ENCODE peak calls at places on chromosome 15, in nine cellular contexts. W is A549, D is esophagus squamous epithelium, A is ovary, X is sigmoid colon, B is body of pancreas, Y is HCT116, O is heart left ventricle, V is HepG2. S is an unnamed sample. For H3K9me3, the result is how much of the 10 kb centered on the place peaks cover.

GRCh38 chr15:101437209-101437608 is 52.3 kb downstream of the PCSK6 start:
- DNase-seq in D (no peak), X (no peak), O (no peak), W (peak), B (no peak), A (no peak), V (no peak), Y (no peak), S (peak)

GRCh38 chr15:74203914-74204431 is 1.4 kb upstream of the STRA6 start:
- DNase-seq in X (no peak), B (no peak), Y (no peak), A (peak), W (no peak), O (no peak), V (no peak), D (no peak), S (no peak)

GRCh38 chr15:31091531-31091930 is 10.0 kb downstream of the TRPM1 start:
- DNase-seq in X (no peak), A (no peak), V (no peak), Y (no peak), W (no peak), O (no peak), B (no peak), D (no peak), S (no peak)

GRCh38 chr15:74787251-74788041 is 5.6 kb downstream of the CSK start:
- DNase-seq in W (peak), D (peak), V (no peak), X (peak), O (peak), Y (no peak), A (no peak), B (no peak), S (no peak)

GRCh38 chr15:68983821-68984517 is 30.5 kb upstream of the NOX5 start:
- DNase-seq in D (no peak), A (no peak), B (no peak), V (no peak), O (no peak), X (no peak), Y (no peak), W (no peak), S (no peak)

GRCh38 chr15:90463381-90463780 is 66.3 kb upstream of the CRTC3 start:
- DNase-seq in Y (no peak), X (no peak), D (no peak), O (peak), V (no peak), W (no peak), A (no peak), B (no peak), S (no peak)

GRCh38 chr15:59662260-59662659 is 4.9 kb upstream of the GTF2A2 start:
- DNase-seq in W (no peak), B (no peak), O (no peak), V (no peak), D (no peak), Y (no peak), X (no peak), A (no peak), S (no peak)

GRCh38 chr15:53437985-53438841 is 321.2 kb downstream of the WDR72 start:
- DNase-seq in Y (no peak), A (no peak), X (no peak), O (no peak), V (peak), D (no peak), B (no peak), W (no peak), S (no peak)

GRCh38 chr15:56824174-56824573 is 90.9 kb upstream of the ZNF280D start:
- DNase-seq in V (no peak), X (no peak), D (no peak), B (no peak), A (no peak), W (no peak), Y (no peak), O (no peak), S (no peak)

GRCh38 chr15:92907880-92908279 is 7.8 kb downstream of the CHD2 start:
- DNase-seq in D (no peak), B (no peak), W (no peak), X (peak), Y (no peak), O (no peak), A (no peak), V (no peak), S (no peak)

GRCh38 chr15:92142242-92143232 is 251.1 kb upstream of the ST8SIA2 start:
- DNase-seq in B (no peak), Y (no peak), W (no peak), X (no peak), V (no peak), D (no peak), A (no peak), O (peak), S (no peak)

GRCh38 chr15:88635343-88635742 is 3.5 kb upstream of the ISG20 start:
- DNase-seq in O (no peak), A (no peak), D (no peak), Y (no peak), B (no peak), V (no peak), X (no peak), W (no peak), S (no peak)

GRCh38 chr15:50906954-50907865 is 1.3 kb upstream of the AP4E1 start:
- DNase-seq in O (no peak), X (no peak), W (no peak), B (no peak), D (peak), Y (no peak), V (peak), A (no peak), S (no peak)

GRCh38 chr15:36278219-36278618 is 301.2 kb upstream of the CDIN1 start:
- DNase-seq in B (no peak), V (no peak), X (no peak), W (no peak), A (no peak), D (no peak), O (no peak), Y (no peak), S (no peak)

GRCh38 chr15:85652457-85652856 is 142.3 kb downstream of the KLHL25 start:
- DNase-seq in O (no peak), B (no peak), Y (no peak), A (no peak), V (no peak), X (no peak), D (no peak), W (no peak), S (no peak)
- TF ChIP-seq POLR2A in O (no peak), B (no peak), Y (no peak), A (no peak), V (no peak), X (no peak), D (no peak), W (no peak), S (no peak)

DNA sequence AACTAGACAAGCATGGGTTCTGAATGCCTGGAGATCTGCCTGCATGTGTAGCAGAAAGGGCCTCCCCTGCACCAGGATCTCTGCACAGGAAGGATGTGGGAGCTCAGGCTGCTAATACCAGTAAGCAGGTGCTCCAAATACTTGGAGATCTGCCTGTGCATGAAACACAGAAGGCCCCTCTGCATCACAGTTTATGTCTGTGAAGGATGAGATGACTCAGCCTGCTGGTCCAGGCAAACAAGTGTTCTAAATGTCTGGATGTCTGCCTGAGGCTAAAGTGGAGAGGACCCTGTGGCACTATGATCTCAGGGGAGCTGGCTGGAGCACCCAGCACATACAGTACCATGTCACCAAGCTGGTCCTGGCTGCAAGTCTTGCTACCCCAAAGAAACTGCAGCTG is 678.8 kb downstream of the MCTP2 start:
- DNase-seq in O (no peak), W (no peak), B (no peak), Y (no peak), D (no peak), A (no peak), V (no peak), X (no peak), S (no peak)
- H3K9me3 ChIP-seq in O (under half), W (under half), B (under half), Y (under half), D (under half), A (under half), V (half or more), X (under half), S (under half)

DNA sequence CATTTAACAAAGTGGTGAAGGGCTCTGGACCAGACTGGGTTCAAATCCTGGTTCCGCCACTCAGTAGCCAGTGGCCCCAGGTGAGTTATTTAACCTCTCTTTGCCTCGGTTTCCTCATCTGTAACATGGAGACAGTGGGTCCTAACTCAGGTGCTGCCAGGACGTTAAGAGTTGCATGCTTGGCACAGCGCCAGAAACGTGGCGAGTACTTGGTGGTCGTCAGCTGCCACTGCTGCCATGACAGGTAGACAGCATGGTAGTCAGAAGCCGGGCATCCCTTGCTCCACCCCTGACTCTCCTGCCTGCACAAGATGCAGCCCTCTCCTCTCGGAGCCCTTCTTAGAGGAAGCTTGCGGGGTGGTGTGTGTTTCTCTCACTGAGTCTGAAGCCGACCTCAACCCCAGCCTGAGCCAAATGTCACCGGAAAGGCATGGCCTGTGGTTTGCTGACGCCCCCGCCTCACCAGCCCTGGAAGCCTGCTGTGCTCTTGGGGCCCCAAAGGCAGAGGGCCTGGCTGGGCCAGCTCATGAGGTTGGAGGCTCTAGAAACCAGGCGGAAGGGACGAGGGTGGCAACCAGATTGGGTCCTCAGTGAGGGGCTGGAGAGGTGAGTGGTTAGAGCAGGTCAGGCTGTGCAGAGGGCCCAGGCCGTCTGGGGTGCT is 160.8 kb upstream of the TLE3 start:
- DNase-seq in X (no peak), O (no peak), W (no peak), Y (no peak), D (no peak), V (no peak), B (peak), A (no peak), S (no peak)
- TF ChIP-seq POLR2A in X (no peak), O (no peak), W (no peak), Y (no peak), D (no peak), V (no peak), B (no peak), A (no peak), S (no peak)

DNA sequence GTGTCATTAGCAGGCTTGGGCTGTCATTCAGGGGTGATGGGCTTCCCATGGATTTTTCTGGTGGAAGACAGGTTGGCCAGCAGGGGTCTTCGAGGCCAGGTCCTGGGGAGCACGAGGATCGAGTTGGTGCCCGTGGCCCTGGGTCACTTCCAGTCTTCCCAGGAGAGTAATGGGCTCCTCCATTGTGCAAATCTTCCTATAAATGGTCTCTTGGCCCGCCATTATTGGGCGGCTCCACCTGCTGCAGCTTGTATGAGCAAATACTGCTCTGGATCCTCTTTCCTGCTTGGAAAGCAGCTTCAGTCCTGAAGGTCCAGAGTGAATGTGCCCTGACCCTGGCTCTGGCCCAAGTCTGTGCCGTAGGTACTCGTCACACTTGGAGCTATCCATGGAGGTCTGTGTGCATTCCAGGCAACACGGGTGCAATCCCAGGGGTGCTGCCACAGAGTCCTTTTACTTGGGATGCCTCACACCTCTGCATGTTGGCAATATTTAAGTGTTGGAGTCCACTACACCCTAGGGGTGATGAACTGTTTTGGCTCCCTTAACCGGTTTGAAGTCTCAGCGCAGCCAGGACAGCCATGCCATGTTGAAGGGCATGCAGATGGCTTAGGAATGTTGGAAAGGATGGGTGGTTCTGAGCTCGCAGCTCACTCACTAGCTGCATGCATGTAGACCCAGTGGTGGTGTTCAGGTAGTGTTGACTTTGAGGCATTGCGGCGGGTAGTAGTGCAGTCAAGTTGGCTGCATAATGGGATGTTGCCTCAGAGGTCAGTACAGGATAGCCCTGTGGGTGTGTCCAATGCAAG is 97.6 kb downstream of the SNRPN start:
- DNase-seq in O (no peak), D (no peak), A (no peak), B (no peak), X (peak), W (no peak), V (no peak), Y (no peak), S (no peak)
- H3K9me3 ChIP-seq in O (half or more), D (half or more), A (half or more), B (half or more), X (half or more), W (half or more), V (half or more), Y (half or more), S (half or more)

GRCh38 chr15:63600646-63601025 is 3.4 kb downstream of the FBXL22 start:
- DNase-seq in A (peak), Y (peak), X (peak), D (peak), W (peak), V (peak), B (peak), O (peak), S (peak)
- TF ChIP-seq POLR2A in A (peak), Y (peak), X (peak), D (peak), W (peak), V (peak), B (peak), O (peak), S (peak)

GRCh38 chr15:44296625-44297524 is 8.4 kb downstream of the GOLM2 start:
- DNase-seq in X (no peak), A (no peak), V (peak), Y (peak), D (no peak), B (peak), O (no peak), W (peak), S (no peak)
- H3K9me3 ChIP-seq in X (under half), A (under half), V (under half), Y (under half), D (under half), B (under half), O (under half), W (under half), S (under half)

GRCh38 chr15:78076231-78077052 is 1.1 kb downstream of the TBC1D2B start:
- DNase-seq in Y (no peak), B (peak), V (no peak), A (no peak), D (no peak), O (no peak), X (peak), W (no peak), S (no peak)
- TF ChIP-seq POLR2A in Y (no peak), B (no peak), V (no peak), A (no peak), D (no peak), O (no peak), X (no peak), W (no peak), S (no peak)

GRCh38 chr15:40921949-40922607 is 7.1 kb upstream of the DLL4 start:
- DNase-seq in O (no peak), X (no peak), V (no peak), Y (no peak), A (no peak), D (no peak), B (no peak), W (no peak), S (no peak)
- H3K9me3 ChIP-seq in O (under half), X (under half), V (under half), Y (under half), A (under half), D (under half), B (under half), W (under half), S (under half)

GRCh38 chr15:78933187-78934062 is 11.4 kb downstream of the CTSH start:
- DNase-seq in V (no peak), A (no peak), W (no peak), B (no peak), O (no peak), X (no peak), Y (no peak), D (no peak), S (no peak)
- TF ChIP-seq POLR2A in V (no peak), A (no peak), W (no peak), B (no peak), O (no peak), X (no peak), Y (no peak), D (no peak), S (no peak)